ENCODE peak calls at places on chromosomes 3 and 15, in eight cellular contexts. C is lower lobe of right lung, H is cardiac muscle cell, I is A549, D is Peyer's patch, Q is GM12864, P is mammary epithelial cell, F is brain microvascular endothelial cell. G is an unnamed sample.

GRCh38 chr3:10397879-10398278 is 77.0 kb upstream of the SEC13 start:
- DNase-seq in Q (no peak), D (no peak), P (no peak), C (no peak), I (no peak), F (no peak), H (no peak), G (no peak)

GRCh38 chr15:58057559-58057958 is 8.0 kb downstream of the ALDH1A2 start:
- DNase-seq in Q (no peak), D (no peak), I (no peak), P (peak; percentile 76), C (no peak), F (no peak), H (no peak), G (no peak)

GRCh38 chr3:52006017-52006819 is 10.5 kb upstream of the RPL29 start:
- DNase-seq in P (no peak), F (no peak), I (no peak), D (no peak), Q (no peak), C (no peak), H (no peak), G (no peak)

GRCh38 chr15:39376371-39376909 is 204.4 kb upstream of the THBS1 start:
- DNase-seq in H (peak; percentile 12), C (no peak), Q (no peak), I (no peak), P (peak; percentile 48), D (no peak), F (no peak), G (no peak)

GRCh38 chr3:111936967-111937366 is 41.9 kb upstream of the ABHD10 start:
- DNase-seq in D (no peak), P (no peak), I (no peak), H (peak; percentile 24), C (no peak), F (no peak), Q (no peak), G (no peak)

GRCh38 chr15:60643490-60644040 is 164.6 kb upstream of the ICE2 start:
- DNase-seq in F (no peak), D (no peak), P (no peak), H (no peak), C (no peak), I (no peak), Q (no peak), G (no peak)

GRCh38 chr3:166560253-166560652 is 723.0 kb upstream of the BCHE start:
- DNase-seq in D (no peak), Q (no peak), H (no peak), C (no peak), F (no peak), P (no peak), I (no peak), G (no peak)

GRCh38 chr15:60731583-60732130 is 252.7 kb upstream of the ICE2 start:
- DNase-seq in Q (no peak), F (no peak), I (no peak), C (no peak), D (no peak), P (no peak), H (no peak), G (no peak)

GRCh38 chr3:113533534-113533892 is 1.2 kb downstream of the SIDT1 start:
- DNase-seq in I (no peak), H (no peak), F (no peak), P (no peak), C (no peak), Q (no peak), D (peak; percentile 57), G (no peak)

GRCh38 chr15:62549345-62549970 is 384.4 kb upstream of the C2CD4B start:
- DNase-seq in D (no peak), Q (peak; percentile 7), H (peak; percentile 49), C (no peak), P (peak; percentile 9), I (peak; percentile 71), F (peak; percentile 53), G (no peak)

GRCh38 chr3:96264701-96265100 is 549.7 kb upstream of the EPHA6 start:
- DNase-seq in I (no peak), C (no peak), D (no peak), Q (no peak), P (no peak), F (no peak), H (no peak), G (no peak)

GRCh38 chr3:21462151-21462550 is 288.9 kb downstream of the ZNF385D start:
- DNase-seq in D (no peak), C (no peak), F (no peak), P (no peak), I (no peak), H (no peak), Q (no peak), G (no peak)

GRCh38 chr3:196757876-196758739 is 18.5 kb downstream of the PAK2 start:
- DNase-seq in C (no peak), H (peak; percentile 71), D (no peak), F (peak; percentile 81), I (peak; percentile 19), Q (no peak), P (peak; percentile 56), G (no peak)

GRCh38 chr3:69329897-69330296 is 56.0 kb downstream of the FRMD4B start:
- DNase-seq in I (no peak), F (peak; percentile 69), C (no peak), H (peak; percentile 14), D (no peak), Q (no peak), P (no peak), G (no peak)

GRCh38 chr3:29335438-29335837 is 54.6 kb downstream of the RBMS3 start:
- DNase-seq in Q (no peak), I (peak; percentile 51), D (peak; percentile 17), P (peak; percentile 93), H (peak; percentile 98), F (peak; percentile 97), C (peak; percentile 75), G (peak; percentile 96)

GRCh38 chr3:168870892-168871291 is 775.2 kb upstream of the GOLIM4 start:
- DNase-seq in H (no peak), D (no peak), I (no peak), F (no peak), C (no peak), Q (no peak), P (peak; percentile 55), G (no peak)

GRCh38 chr3:143035466-143036214 is 34.3 kb downstream of the U2SURP start:
- DNase-seq in Q (no peak), I (no peak), D (no peak), P (no peak), C (no peak), H (peak; percentile 63), F (no peak), G (peak; percentile 18)

GRCh38 chr3:72977463-72977862 is 19.1 kb upstream of the PPP4R2 start:
- DNase-seq in P (no peak), H (no peak), F (no peak), Q (no peak), I (no peak), C (no peak), D (no peak), G (peak; percentile 45)

GRCh38 chr15:61047783-61048182 is 181.3 kb downstream of the RORA start:
- DNase-seq in D (no peak), C (no peak), Q (no peak), H (no peak), P (no peak), I (no peak), F (peak; percentile 29), G (no peak)

DNA sequence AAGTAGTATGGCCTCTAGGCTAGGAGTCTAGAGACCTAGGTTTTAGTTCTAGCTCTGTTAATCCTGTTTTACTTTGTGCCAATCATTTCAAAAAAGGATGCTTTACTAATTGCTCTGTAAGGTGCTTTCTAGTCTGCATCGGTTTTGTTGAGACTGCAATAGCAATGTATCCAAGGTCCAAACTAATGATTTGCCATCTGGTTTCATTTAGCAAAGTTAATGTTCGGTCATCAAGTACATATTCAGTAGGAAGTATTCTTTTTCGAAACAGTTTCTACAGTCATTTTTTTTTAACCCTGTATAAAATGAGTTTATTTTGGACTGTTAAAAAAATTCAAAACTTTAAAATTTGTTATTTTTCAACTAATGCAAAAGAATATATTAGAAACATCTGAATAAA is 2.0 kb upstream of the GALK2 start:
- DNase-seq in Q (no peak), I (no peak), D (no peak), P (no peak), F (no peak), H (no peak), C (no peak), G (no peak)
- TF ChIP-seq CTCF in Q (no peak), I (no peak), D (no peak), P (no peak), F (no peak), H (no peak), C (no peak), G (no peak)

DNA sequence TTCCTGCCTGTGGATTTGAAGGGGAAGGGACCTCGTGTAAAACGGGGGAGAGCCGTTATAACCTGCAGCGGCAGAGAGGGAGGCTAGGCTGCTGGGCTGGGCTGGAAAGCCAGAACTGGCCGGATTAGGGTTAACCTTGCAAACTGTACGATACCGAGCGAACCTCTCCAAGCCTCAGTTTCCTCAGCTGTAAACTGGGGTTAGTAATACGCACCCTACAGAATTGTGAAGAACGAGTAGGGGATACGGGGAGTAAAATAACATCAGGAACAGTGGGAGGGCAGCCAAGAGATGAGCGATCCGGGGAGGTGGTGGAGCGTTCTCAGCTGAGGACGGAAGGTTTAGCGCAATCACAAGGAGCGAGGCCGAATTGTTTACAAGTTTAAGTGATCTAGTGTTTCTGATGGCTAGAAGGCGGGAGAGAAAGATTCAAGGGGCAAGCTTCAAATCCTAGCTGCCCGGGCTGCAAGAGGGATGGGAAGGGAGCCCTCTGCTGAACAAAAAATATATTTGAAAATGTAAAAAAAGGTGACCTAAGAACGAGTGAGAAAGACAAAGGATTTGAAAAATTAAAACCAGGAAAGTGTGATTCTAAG is 768 bp upstream of the SEMA5B start:
- DNase-seq in D (peak; percentile 18), Q (peak; percentile 7), H (peak; percentile 86), F (peak; percentile 43), P (peak; percentile 58), C (no peak), I (peak; percentile 74), G (peak; percentile 32)
- H3K4me3 ChIP-seq in D (peak overlapping the region; percentile 58), Q (peak overlapping the region; percentile 42), H (peak overlapping the region; percentile 44), F (peak overlapping the region; percentile 39), P (peak overlapping the region; percentile 62), C (peak overlapping the region; percentile 65), I (peak overlapping the region; percentile 72), G (peak overlapping the region; percentile 46)

GRCh38 chr15:88028024-88028423 is 228.5 kb downstream of the NTRK3 start:
- DNase-seq in P (no peak), F (no peak), C (no peak), D (no peak), Q (no peak), H (no peak), I (no peak), G (no peak)
- TF ChIP-seq CTCF in P (no peak), F (no peak), C (no peak), D (no peak), Q (no peak), H (no peak), I (peak; percentile 14), G (no peak)

DNA sequence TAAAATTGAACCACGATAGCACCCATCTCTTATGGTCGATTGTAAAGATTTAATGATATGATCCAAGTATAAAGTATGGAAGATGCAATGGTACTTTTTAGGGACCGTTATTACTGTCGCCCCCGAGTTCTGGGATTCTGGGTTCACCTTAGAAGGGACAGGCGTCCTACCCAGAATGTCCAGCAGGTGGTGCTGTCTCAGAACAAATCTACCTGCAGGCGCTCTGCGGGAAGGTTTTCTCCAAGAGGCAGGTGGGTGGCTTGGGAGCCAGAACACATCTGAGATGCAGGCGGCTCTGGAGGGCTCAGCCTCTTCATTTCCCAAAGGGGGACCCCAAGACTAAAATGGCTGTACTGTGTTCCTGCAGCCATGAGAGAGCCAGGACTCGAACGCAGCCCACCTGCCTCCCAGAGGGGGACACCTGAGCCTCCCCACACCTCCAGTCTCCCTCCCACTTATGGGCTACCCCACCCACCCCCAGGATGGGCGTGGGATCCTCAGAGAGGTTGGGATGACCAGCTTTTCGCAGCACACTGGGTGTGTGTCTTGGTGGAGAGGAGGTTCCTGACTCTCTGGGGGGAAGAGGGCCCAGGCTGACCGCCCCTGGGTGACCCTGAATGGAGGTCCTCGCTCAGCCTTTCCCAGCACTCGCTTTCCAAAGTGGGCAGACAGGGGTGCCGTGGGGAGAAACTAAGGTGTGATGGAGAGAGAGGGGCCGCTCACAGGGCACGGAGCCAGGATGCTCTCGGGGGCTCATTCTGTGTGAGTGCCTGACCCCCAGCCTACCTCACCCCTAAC is 28.1 kb upstream of the CORO2B start:
- DNase-seq in F (peak; percentile 38), D (peak; percentile 81), Q (peak; percentile 16), I (peak; percentile 66), P (peak; percentile 37), H (peak; percentile 61), C (peak; percentile 76), G (no peak)
- H3K4me3 ChIP-seq in F (no peak overlapping the region), D (no peak overlapping the region), Q (no peak overlapping the region), I (no peak overlapping the region), P (no peak overlapping the region), H (no peak overlapping the region), C (no peak overlapping the region), G (no peak overlapping the region)